ENCODE peak calls at places on chromosomes 5 and 9, in four cellular contexts. B is gastrocnemius medialis, L is dorsolateral prefrontal cortex, H is coronary artery. M is an unnamed sample.
A peak's percentile ranks its signal among the peaks of the same experiment; 100 is the strongest.

GRCh38 chr5:151678713-151679112 is 8.0 kb downstream of the SPARC start:
- DNase-seq in H (no peak), B (no peak), L (no peak), M (no peak)

GRCh38 chr5:173753307-173754168 is 134.6 kb upstream of the CPEB4 start:
- DNase-seq in H (no peak), B (peak; percentile 97), L (no peak), M (peak; percentile 86)

GRCh38 chr9:94757158-94757557 is 30.7 kb downstream of the AOPEP start:
- DNase-seq in L (no peak), B (no peak), H (no peak), M (no peak)

GRCh38 chr9:72808446-72808768 is 144.4 kb downstream of the ALDH1A1 start:
- DNase-seq in B (no peak), L (no peak), H (no peak), M (no peak)

GRCh38 chr5:76303917-76304316 is 99.2 kb upstream of the IQGAP2 start:
- DNase-seq in H (no peak), B (no peak), L (no peak), M (no peak)

GRCh38 chr9:107177857-107178256 is 105.2 kb upstream of the RAD23B start:
- DNase-seq in L (no peak), H (no peak), B (no peak), M (no peak)

GRCh38 chr5:71891856-71892255 is 172.8 kb downstream of the CARTPT start:
- DNase-seq in L (no peak), B (no peak), H (no peak), M (no peak)

GRCh38 chr5:82561786-82562185 is 283.6 kb upstream of the RPS23 start:
- DNase-seq in B (no peak), L (no peak), H (no peak), M (no peak)

GRCh38 chr9:97615439-97616072 is 17.6 kb downstream of the TSTD2 start:
- DNase-seq in L (no peak), B (peak; percentile 64), H (no peak), M (peak; percentile 67)

GRCh38 chr9:86892576-86892975 is 54.7 kb downstream of the GAS1 start:
- DNase-seq in L (no peak), B (no peak), H (no peak), M (no peak)

GRCh38 chr9:118961857-118962256 is 407.4 kb downstream of the BRINP1 start:
- DNase-seq in H (no peak), B (no peak), L (no peak), M (no peak)

GRCh38 chr5:119411935-119412623 is 40.2 kb upstream of the HSD17B4 start:
- DNase-seq in L (no peak), H (peak; percentile 80), B (peak; percentile 29), M (peak; percentile 42)

GRCh38 chr9:38149647-38150046 is 80.6 kb upstream of the SHB start:
- DNase-seq in B (no peak), L (no peak), H (no peak), M (no peak)

GRCh38 chr9:77912895-77913693 is 118.5 kb downstream of the GNAQ start:
- DNase-seq in H (no peak), L (no peak), B (no peak), M (no peak)

GRCh38 chr5:172311026-172311425 is 27.5 kb upstream of the UBTD2 start:
- DNase-seq in H (no peak), L (no peak), B (no peak), M (no peak)

GRCh38 chr5:13601152-13601551 is 343.3 kb downstream of the DNAH5 start:
- DNase-seq in B (no peak), H (no peak), L (no peak), M (no peak)

GRCh38 chr5:29963956-29964355 is 1229.5 kb upstream of the CDH6 start:
- DNase-seq in L (no peak), H (no peak), B (no peak), M (no peak)

GRCh38 chr9:37503736-37504135 is 18.0 kb downstream of the POLR1E start:
- DNase-seq in L (no peak), H (no peak), B (no peak), M (no peak)

GRCh38 chr9:78860806-78861475 is 564.0 kb downstream of the PSAT1 start:
- DNase-seq in L (no peak), H (no peak), B (no peak), M (no peak)

GRCh38 chr5:1500411-1501091 is 23.2 kb downstream of the LPCAT1 start:
- DNase-seq in B (peak; percentile 24), L (no peak), H (no peak), M (no peak)

GRCh38 chr9:94837404-94837803 is 110.9 kb downstream of the AOPEP start:
- DNase-seq in L (no peak), H (no peak), B (no peak), M (no peak)

GRCh38 chr9:73151653-73152382 is at the start of gene ANXA1:
- DNase-seq in L (no peak), B (no peak), H (no peak), M (no peak)

GRCh38 chr9:17116400-17116837 is 18.4 kb upstream of the CNTLN start:
- DNase-seq in L (no peak), B (no peak), H (no peak), M (no peak)

GRCh38 chr5:66828551-66829421 is 232.6 kb downstream of the MAST4 start:
- DNase-seq in L (peak; percentile 54), B (peak; percentile 37), H (no peak), M (peak; percentile 64)

DNA sequence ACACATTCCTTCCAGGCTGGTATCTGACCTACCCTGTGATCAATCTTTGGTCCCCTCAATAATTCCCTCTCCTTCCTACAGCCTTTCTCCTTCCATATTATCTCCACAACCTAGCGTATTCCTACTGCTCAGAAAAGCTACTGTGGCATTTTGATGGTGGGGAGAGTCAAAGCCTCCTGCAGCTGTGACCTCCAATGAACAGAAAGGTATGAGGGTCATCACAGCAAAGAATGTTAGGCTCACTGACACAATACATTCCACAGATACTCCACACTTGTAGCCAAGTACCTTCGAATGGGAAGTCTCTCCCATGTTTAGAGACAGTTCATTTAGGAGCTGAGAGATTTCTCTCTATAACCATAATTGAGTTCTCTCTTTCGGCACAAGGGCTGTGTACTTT is 5.9 kb downstream of the FBN2 start:
- DNase-seq in B (no peak), L (no peak), H (no peak), M (no peak)
- H3K4me3 ChIP-seq in B (no peak overlapping the region), L (no peak overlapping the region), H (no peak overlapping the region), M (no peak overlapping the region)

DNA sequence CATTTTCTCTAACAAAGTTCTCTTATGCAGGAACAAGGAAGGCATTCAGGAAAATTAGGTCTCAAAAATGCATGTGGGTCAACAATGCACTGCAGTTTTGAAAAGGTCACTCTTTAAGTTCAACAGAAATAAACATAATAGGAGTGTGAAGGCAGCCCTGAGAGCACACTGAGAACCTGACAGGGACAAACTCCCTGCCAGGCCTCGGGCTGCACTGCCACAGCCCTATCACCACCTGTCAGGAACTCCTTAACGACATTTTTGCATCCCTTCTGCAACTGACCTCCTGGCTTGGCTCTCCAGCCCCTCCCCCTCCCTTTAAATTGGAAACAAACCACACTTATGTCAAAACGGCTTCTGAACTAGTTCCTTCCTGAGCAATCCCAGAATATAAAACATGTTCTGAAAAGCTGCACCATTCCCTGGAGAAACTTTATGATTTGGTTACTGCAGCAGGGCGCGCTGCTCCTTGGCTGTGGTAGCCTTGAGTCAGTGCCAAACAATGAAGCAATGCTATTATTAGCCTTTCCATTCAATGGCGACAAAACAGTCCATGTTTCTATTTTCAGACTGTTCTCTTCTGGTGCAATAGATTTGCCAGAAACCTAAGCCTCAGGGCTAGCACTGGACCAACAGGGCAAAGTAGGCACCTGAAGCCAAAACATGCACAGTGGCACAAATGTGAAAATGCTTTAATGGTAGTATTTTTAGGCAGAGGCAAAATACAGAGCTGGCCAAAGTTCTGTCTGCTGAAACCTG is 160.1 kb upstream of the ZNF608 start:
- DNase-seq in B (peak; percentile 89), H (peak; percentile 75), L (no peak), M (peak; percentile 71)
- TF ChIP-seq CTCF in B (no peak), H (no peak), L (no peak), M (no peak)

DNA sequence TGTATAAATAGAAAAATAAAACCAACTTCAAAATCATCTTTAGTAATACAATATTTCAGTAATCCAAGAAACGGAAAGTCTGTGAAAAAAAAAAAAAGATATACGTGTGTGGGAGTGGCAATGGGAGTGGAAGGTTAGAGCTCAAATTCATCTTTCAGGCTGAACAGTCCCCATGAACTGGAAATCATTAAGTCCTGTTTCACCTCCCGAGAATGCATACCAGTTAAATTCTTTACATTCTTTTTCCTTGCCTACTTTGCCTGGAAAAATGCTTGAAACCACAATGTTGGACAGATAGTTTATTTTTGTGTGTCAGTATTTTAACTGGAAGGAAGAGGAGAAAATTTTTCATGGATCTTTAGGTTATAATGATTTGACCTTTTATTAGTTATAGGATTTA is 166.8 kb downstream of the MUSK start:
- DNase-seq in L (no peak), H (no peak), B (no peak), M (no peak)
- H3K4me3 ChIP-seq in L (no peak overlapping the region), H (no peak overlapping the region), B (no peak overlapping the region), M (no peak overlapping the region)

GRCh38 chr5:171272996-171273970 is 35.8 kb upstream of the TLX3 start:
- DNase-seq in B (no peak), L (no peak), H (no peak), M (peak; percentile 18)
- TF ChIP-seq CTCF in B (no peak), L (no peak), H (no peak), M (peak; percentile 69)